ENCODE peak calls at places on chromosomes 13 and 19, in ten cellular contexts. Q is uterus, B is left ventricle myocardium inferior, J is GM23248, T is IMR-90, Y is HCT116, E is mesendoderm, F is RWPE1, K is caudate nucleus, W is heart right ventricle. H is an unnamed sample.

GRCh38 chr13:36418022-36418805 is 14.1 kb upstream of the CCNA1 start:
- DNase-seq in Q (no peak), B (no peak), J (peak), T (peak), Y (no peak), E (peak), F (no peak), K (no peak), W (no peak), H (no peak)

GRCh38 chr19:47369923-47370625 is 21.0 kb downstream of the DHX34 start:
- DNase-seq in Q (no peak), B (no peak), J (peak), T (peak), Y (no peak), E (no peak), F (no peak), K (peak), W (no peak), H (no peak)

GRCh38 chr19:6424190-6424938 is at the start of gene KHSRP:
- DNase-seq in Q (peak), B (no peak), J (peak), T (no peak), Y (no peak), E (peak), F (peak), K (no peak), W (no peak), H (no peak)

GRCh38 chr19:3203754-3204645 is 18.3 kb downstream of the NCLN start:
- DNase-seq in Q (no peak), B (no peak), J (no peak), T (no peak), Y (no peak), E (no peak), F (no peak), K (no peak), W (no peak), H (no peak)

GRCh38 chr13:79741006-79741405 is 260.1 kb downstream of the NDFIP2 start:
- DNase-seq in Q (no peak), B (no peak), J (peak), T (peak), Y (no peak), E (peak), F (no peak), K (no peak), W (peak), H (no peak)

GRCh38 chr13:29934531-29935308 is 84.3 kb upstream of the UBL3 start:
- DNase-seq in Q (no peak), B (no peak), J (peak), T (no peak), Y (no peak), E (no peak), F (no peak), K (peak), W (no peak), H (no peak)

GRCh38 chr13:33723365-33723764 is 94.6 kb upstream of the RFC3 start:
- DNase-seq in Q (no peak), B (no peak), J (peak), T (no peak), Y (no peak), E (no peak), F (no peak), K (no peak), W (no peak), H (no peak)

GRCh38 chr13:73984949-73985691 is 149.1 kb downstream of the KLF12 start:
- DNase-seq in Q (no peak), B (peak), J (no peak), T (no peak), Y (no peak), E (peak), F (no peak), K (no peak), W (peak), H (no peak)

GRCh38 chr13:73201601-73202000 is 142.8 kb downstream of the KLF5 start:
- DNase-seq in Q (no peak), B (no peak), J (peak), T (no peak), Y (no peak), E (no peak), F (peak), K (no peak), W (no peak), H (no peak)

GRCh38 chr19:49447485-49448431 is 3.9 kb downstream of the PIH1D1 start:
- DNase-seq in Q (peak), B (peak), J (no peak), T (peak), Y (peak), E (peak), F (no peak), K (no peak), W (no peak), H (no peak)

GRCh38 chr19:6427131-6427530 is 2.5 kb upstream of the KHSRP start:
- DNase-seq in Q (no peak), B (no peak), J (no peak), T (no peak), Y (no peak), E (no peak), F (no peak), K (no peak), W (no peak), H (no peak)

GRCh38 chr13:97306646-97307045 is 84.5 kb downstream of the MBNL2 start:
- DNase-seq in Q (no peak), B (no peak), J (no peak), T (no peak), Y (no peak), E (no peak), F (no peak), K (no peak), W (no peak), H (no peak)

GRCh38 chr13:86563308-86563707 is 764.1 kb upstream of the SLITRK6 start:
- DNase-seq in Q (no peak), B (no peak), J (peak), T (peak), Y (no peak), E (no peak), F (peak), K (no peak), W (no peak), H (no peak)

GRCh38 chr13:20294497-20294896 is 62.4 kb upstream of the GJB6 start:
- DNase-seq in Q (no peak), B (no peak), J (no peak), T (no peak), Y (peak), E (peak), F (no peak), K (no peak), W (no peak), H (no peak)

GRCh38 chr13:51101636-51102218 is 9.3 kb downstream of the C13orf42 start:
- DNase-seq in Q (no peak), B (no peak), J (no peak), T (no peak), Y (no peak), E (peak), F (no peak), K (no peak), W (no peak), H (no peak)

GRCh38 chr13:100842136-100842535 is 167.5 kb upstream of the TMTC4 start:
- DNase-seq in Q (no peak), B (no peak), J (no peak), T (no peak), Y (no peak), E (no peak), F (no peak), K (no peak), W (no peak), H (no peak)

GRCh38 chr13:94454906-94455305 is 24.6 kb downstream of the DCT start:
- DNase-seq in Q (no peak), B (no peak), J (no peak), T (peak), Y (no peak), E (no peak), F (no peak), K (no peak), W (no peak), H (no peak)

GRCh38 chr13:62629618-62630017 is 1214.0 kb upstream of the PCDH20 start:
- DNase-seq in Q (no peak), B (no peak), J (no peak), T (no peak), Y (no peak), E (no peak), F (no peak), K (no peak), W (no peak), H (no peak)

GRCh38 chr13:25067054-25067453 is 28.9 kb upstream of the PABPC3 start:
- DNase-seq in Q (no peak), B (no peak), J (no peak), T (no peak), Y (no peak), E (peak), F (no peak), K (no peak), W (no peak), H (no peak)

GRCh38 chr19:3612901-3613741 is 6.4 kb upstream of the TBXA2R start:
- DNase-seq in Q (no peak), B (no peak), J (peak), T (no peak), Y (no peak), E (peak), F (no peak), K (no peak), W (no peak), H (peak)

GRCh38 chr19:8575467-8575997 is 1.7 kb downstream of the MYO1F start:
- DNase-seq in Q (no peak), B (no peak), J (peak), T (peak), Y (no peak), E (peak), F (peak), K (no peak), W (no peak), H (no peak)

DNA sequence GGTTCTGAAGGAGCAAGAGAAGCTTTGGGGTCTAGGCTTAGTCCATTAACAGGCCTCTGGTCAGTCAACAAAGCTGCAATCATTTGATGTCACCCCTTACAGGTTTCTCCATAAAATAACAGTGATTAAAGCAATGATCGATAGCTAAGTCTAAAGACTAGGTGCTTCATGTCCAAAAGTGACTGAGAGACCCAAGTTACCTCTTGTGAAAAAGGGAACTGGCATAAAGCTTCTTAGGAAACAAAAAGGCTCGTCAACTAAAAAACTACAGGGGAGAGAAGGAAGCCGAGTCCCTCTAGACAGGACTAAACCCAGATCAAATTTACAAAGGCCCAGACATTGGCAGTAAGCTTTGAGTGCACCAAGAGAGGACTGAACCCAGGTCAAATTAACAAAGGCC is 2.2 kb downstream of the DCUN1D2 start:
- DNase-seq in Q (no peak), B (no peak), J (no peak), T (no peak), Y (no peak), E (no peak), F (no peak), K (no peak), W (no peak), H (no peak)
- H3K27ac ChIP-seq in Q (no peak), B (peak), J (no peak), T (no peak), Y (no peak), E (no peak), F (no peak), K (no peak), W (peak), H (no peak)

GRCh38 chr13:112579310-112579843 is 8.6 kb downstream of the TUBGCP3 start:
- DNase-seq in Q (no peak), B (no peak), J (no peak), T (no peak), Y (no peak), E (no peak), F (no peak), K (no peak), W (no peak), H (no peak)
- H3K27ac ChIP-seq in Q (no peak), B (no peak), J (no peak), T (no peak), Y (no peak), E (no peak), F (no peak), K (no peak), W (no peak), H (no peak)

DNA sequence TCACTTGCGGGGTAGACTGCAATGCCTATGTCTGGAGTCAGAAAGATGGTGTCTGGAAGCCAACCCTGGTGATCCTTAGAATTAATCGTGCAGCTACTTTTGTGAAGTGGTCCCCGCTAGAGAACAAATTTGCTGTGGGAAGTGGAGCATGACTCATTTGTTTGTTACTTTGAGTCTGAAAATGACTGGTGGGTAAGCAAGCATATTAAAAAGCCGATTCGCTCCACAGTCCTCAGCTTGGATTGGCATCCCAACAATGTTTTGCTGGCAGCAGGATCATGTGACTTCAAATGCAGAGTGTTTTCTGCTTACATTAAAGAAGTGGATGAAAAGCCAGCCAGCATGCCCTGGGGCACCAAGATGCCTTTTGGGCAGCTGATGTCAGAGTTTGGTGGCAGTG is 9.5 kb upstream of the ERVV-1 start:
- DNase-seq in Q (no peak), B (no peak), J (no peak), T (no peak), Y (no peak), E (peak), F (no peak), K (no peak), W (no peak), H (no peak)
- H3K27ac ChIP-seq in Q (no peak), B (no peak), J (no peak), T (no peak), Y (no peak), E (no peak), F (no peak), K (no peak), W (no peak), H (no peak)

DNA sequence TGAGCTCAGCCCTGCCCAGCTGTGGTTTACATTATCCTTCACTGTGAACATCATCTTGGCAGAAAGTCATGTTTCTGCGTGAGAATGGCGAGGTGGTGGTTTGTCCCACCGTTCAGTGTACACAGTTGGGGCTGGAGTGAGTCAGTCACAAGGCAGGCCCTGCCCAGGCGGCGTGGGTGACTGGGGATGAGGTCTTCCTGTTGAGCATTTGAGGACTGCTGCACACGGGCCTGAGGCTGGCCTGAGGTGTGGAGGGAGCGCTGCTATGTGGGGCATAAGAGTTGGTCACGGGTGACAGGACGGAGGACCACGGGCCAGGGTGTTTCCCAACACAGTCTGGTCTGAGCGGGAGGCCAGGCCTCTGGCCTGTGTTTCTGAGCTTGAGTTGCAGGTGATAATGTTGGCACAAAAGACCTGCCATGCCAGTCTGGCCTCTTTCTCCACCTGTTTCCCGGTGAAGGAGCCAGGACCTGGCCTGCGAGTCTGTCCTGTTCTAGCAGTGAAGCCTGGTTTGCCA is 13.4 kb upstream of the C19orf33 start:
- DNase-seq in Q (no peak), B (no peak), J (peak), T (peak), Y (no peak), E (no peak), F (peak), K (no peak), W (no peak), H (no peak)
- H3K27ac ChIP-seq in Q (no peak), B (no peak), J (peak), T (peak), Y (no peak), E (no peak), F (peak), K (no peak), W (no peak), H (no peak)

DNA sequence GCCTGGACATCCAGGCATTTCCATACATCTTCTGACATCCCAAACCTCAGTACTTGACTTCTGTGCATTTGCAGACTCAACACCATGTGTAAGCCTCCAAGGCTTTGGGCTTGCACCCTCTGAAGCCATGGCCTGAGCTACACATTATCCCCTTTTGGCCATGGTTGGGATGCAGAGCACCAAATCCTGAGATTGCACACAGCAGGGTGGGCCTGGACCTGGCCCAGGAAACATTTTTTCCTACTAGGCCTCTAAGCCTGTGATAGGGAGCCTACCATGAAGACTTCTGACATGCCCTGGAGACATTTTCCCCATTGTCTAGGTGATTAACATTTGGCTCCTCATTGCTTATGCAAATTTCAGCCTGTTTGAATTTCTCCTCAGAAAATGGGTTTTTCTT is 853.4 kb upstream of the SPRY2 start:
- DNase-seq in Q (no peak), B (no peak), J (no peak), T (no peak), Y (no peak), E (peak), F (no peak), K (no peak), W (no peak), H (no peak)
- H3K27ac ChIP-seq in Q (no peak), B (no peak), J (no peak), T (no peak), Y (no peak), E (no peak), F (no peak), K (no peak), W (no peak), H (no peak)

GRCh38 chr13:21613791-21614190 is 9.8 kb upstream of the MICU2 start:
- DNase-seq in Q (no peak), B (no peak), J (no peak), T (no peak), Y (no peak), E (no peak), F (no peak), K (no peak), W (no peak), H (no peak)

GRCh38 chr13:21619633-21620220 is 15.8 kb upstream of the MICU2 start:
- DNase-seq in Q (no peak), B (no peak), J (no peak), T (peak), Y (no peak), E (no peak), F (no peak), K (no peak), W (no peak), H (no peak)

GRCh38 chr13:21616205-21616604 is 12.2 kb upstream of the MICU2 start:
- DNase-seq in Q (no peak), B (no peak), J (no peak), T (no peak), Y (no peak), E (no peak), F (no peak), K (no peak), W (no peak), H (no peak)

GRCh38 chr13:21615427-21615826 is 11.5 kb upstream of the MICU2 start:
- DNase-seq in Q (no peak), B (no peak), J (no peak), T (no peak), Y (no peak), E (no peak), F (no peak), K (no peak), W (no peak), H (no peak)

DNA sequence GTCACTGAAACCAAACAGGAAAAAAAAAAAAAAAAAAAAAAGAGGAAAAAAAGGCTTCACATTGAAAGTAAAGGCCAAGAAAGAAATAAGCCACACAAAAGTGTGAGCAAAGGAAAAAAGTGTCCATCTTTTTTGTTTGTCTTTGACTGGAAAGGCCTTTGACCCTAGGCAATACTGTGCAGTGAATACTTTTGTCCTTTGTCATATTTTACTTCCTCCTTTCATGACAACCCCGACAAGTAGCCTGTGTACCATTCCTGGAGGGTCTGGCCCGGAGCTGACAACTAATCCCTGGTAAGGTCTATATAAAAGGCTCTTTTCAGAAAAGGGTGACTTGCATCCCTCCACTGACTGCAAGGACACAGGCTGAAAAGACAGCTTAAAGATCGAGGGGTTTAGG is 12.9 kb upstream of the MICU2 start:
- DNase-seq in Q (no peak), B (no peak), J (no peak), T (no peak), Y (no peak), E (no peak), F (no peak), K (no peak), W (no peak), H (no peak)
- H3K27ac ChIP-seq in Q (no peak), B (no peak), J (no peak), T (no peak), Y (no peak), E (no peak), F (no peak), K (no peak), W (no peak), H (no peak)

GRCh38 chr19:16073988-16074387 is 2.3 kb upstream of the TPM4 start:
- DNase-seq in Q (no peak), B (no peak), J (no peak), T (no peak), Y (no peak), E (no peak), F (no peak), K (no peak), W (no peak), H (no peak)
- H3K27ac ChIP-seq in Q (peak), B (peak), J (peak), T (peak), Y (no peak), E (no peak), F (peak), K (no peak), W (peak), H (peak)

DNA sequence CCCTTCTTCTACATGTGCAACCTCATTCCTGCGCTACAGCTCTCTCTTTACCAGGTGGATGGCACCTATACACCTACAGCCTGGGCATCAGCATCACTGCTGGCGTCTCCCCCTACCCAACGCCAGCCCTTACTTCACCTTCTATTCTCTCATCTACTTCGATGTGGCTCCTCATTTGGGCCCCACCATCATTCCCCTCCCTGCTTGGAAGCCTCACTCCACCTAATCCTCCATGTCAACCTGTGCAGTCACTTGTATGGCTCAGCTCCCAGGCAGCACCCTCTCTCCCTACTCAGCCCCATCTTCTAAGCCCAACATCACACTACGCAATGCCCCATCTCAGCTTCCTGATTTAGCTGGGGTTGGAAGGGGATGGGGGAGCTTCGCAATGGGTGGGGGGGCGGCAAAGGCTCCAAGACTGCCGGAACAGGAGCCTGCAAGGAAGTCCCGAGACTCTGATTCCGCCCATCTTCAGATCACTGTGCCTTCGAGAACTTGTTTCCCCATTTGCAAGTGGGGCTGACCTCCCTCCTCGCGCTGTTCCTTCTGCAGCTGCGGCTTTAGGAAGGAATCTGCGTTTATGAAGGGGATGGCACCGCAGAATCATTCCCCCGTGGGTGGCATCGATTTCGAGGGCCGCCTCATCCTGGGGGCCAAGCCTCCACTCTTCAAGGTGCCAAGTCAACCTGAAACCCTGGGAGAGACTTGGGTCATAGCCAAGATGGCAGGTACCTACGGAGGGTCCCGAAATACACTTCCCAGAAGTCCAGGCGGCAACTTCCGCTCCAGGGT is 913 bp downstream of the MZF1 start:
- DNase-seq in Q (peak), B (peak), J (no peak), T (no peak), Y (no peak), E (no peak), F (no peak), K (no peak), W (no peak), H (no peak)
- H3K27ac ChIP-seq in Q (peak), B (peak), J (peak), T (peak), Y (peak), E (no peak), F (peak), K (peak), W (peak), H (peak)